ENCODE peak calls at places on chromosomes 2 and 18, in six cellular contexts. H, T, G, V, B and E are unnamed samples.

GRCh38 chr2:138780908-138781307 is 718 bp upstream of the NXPH2 start:
- DNase-seq in H (no peak), G (no peak), T (no peak), V (no peak), B (no peak), E (no peak)

GRCh38 chr2:126658910-126659613 is 3.1 kb downstream of the GYPC start:
- DNase-seq in V (peak), T (no peak), G (no peak), H (peak), B (peak), E (no peak)

GRCh38 chr18:2655153-2655953 is at the start of gene SMCHD1:
- DNase-seq in H (peak), V (peak), T (peak), G (peak), B (peak), E (peak)

GRCh38 chr18:79581406-79581805 is 98.2 kb upstream of the CTDP1 start:
- DNase-seq in H (peak), G (no peak), V (no peak), T (no peak), B (no peak), E (peak)

GRCh38 chr2:71609958-71610357 is 156.6 kb downstream of the DYSF start:
- DNase-seq in T (peak), H (no peak), V (no peak), B (no peak), G (no peak), E (peak)

GRCh38 chr2:36615214-36615613 is 17.2 kb upstream of the FEZ2 start:
- DNase-seq in B (no peak), V (no peak), G (no peak), H (no peak), T (peak), E (no peak)

GRCh38 chr2:97714084-97714949 is 941 bp downstream of the ZAP70 start:
- DNase-seq in G (no peak), T (peak), H (peak), V (no peak), B (no peak), E (peak)

GRCh38 chr2:23497063-23497462 is 112.1 kb downstream of the KLHL29 start:
- DNase-seq in B (peak), T (no peak), V (no peak), G (no peak), H (peak), E (no peak)

GRCh38 chr2:106990307-106990706 is 104.3 kb upstream of the ST6GAL2 start:
- DNase-seq in V (no peak), B (no peak), H (no peak), G (no peak), T (no peak), E (no peak)

GRCh38 chr2:120679526-120679925 is 56.1 kb upstream of the GLI2 start:
- DNase-seq in V (no peak), H (no peak), G (no peak), B (no peak), T (no peak), E (no peak)

GRCh38 chr2:74267068-74267467 is 68.7 kb downstream of the MTHFD2 start:
- DNase-seq in G (peak), H (no peak), V (no peak), T (peak), B (no peak), E (peak)

GRCh38 chr2:15316370-15316814 is 244.7 kb downstream of the NBAS start:
- DNase-seq in B (no peak), G (no peak), T (no peak), H (no peak), V (no peak), E (no peak)

GRCh38 chr2:68237404-68237803 is 14.9 kb downstream of the PPP3R1 start:
- DNase-seq in B (no peak), H (no peak), T (no peak), V (no peak), G (no peak), E (no peak)

GRCh38 chr2:226338825-226339224 is 460.8 kb downstream of the IRS1 start:
- DNase-seq in G (no peak), V (no peak), T (no peak), H (no peak), B (no peak), E (no peak)

GRCh38 chr2:183179156-183179555 is 54.9 kb downstream of the NUP35 start:
- DNase-seq in H (no peak), G (no peak), B (no peak), V (no peak), T (no peak), E (no peak)

GRCh38 chr18:67123901-67124300 is 392.6 kb downstream of the DSEL start:
- DNase-seq in T (no peak), B (no peak), V (no peak), H (no peak), G (no peak), E (no peak)
- H3K27ac ChIP-seq in T (no peak), B (no peak), V (no peak), H (no peak), G (no peak), E (no peak)

DNA sequence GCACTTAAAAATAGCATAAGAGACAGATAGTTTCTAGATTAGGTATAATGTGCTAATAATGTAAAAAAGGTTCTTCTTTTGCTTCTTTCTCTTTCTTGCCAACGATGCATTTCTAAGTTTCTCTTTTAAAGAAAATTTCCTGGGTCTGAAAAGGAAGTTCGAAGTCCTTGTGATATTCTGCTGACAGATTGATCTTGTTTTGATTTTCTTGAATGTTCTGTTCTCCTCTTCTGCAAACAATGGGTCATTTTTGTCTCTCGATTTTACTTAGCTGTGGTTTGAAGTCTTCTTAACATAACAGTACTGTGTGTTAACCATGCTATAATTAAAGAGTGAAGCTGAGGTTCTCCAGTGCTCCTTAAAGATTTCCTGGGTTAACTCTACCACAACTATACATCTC is 61.1 kb upstream of the ACYP2 start:
- DNase-seq in G (no peak), T (no peak), V (no peak), H (no peak), B (no peak), E (no peak)
- H3K27ac ChIP-seq in G (no peak), T (no peak), V (no peak), H (no peak), B (no peak), E (no peak)

DNA sequence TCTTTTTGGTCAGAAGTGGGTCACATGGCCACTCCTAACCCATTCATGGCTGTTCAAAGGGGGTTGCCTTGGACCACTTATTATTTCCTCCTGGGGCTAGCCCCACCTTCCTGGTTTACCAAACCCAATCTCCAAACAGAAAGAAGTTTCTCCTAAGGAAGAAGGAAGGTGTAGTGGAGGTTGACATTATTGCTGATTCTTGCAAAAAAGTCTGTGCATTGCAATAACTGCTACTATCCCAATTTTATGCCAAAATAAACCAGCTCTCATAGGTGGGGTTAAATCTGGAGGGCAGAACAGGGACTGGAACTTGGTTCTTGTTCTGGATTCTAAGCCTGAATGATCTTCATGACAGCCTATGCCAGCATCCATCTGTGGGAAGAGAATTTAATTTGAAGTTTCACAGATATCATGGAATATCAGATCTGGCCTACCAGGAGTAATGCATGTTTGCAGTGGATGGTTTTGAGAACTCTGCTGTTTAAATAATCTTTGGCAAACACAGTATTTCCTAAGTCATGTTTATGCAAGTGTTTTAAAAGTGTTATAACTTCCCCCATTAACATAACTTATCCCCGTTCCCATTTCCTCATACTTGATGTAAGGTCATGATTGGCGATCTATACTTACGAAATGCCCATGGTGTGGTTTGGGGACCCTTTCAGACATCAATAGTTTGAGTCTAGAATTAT is 11.9 kb downstream of the ANXA4 start:
- DNase-seq in B (no peak), T (no peak), H (no peak), V (no peak), G (no peak), E (no peak)
- H3K27ac ChIP-seq in B (no peak), T (no peak), H (no peak), V (peak), G (no peak), E (no peak)

GRCh38 chr2:217825469-217826235 is 177.1 kb downstream of the TNS1 start:
- DNase-seq in G (no peak), V (peak), H (peak), T (no peak), B (no peak), E (no peak)
- H3K27ac ChIP-seq in G (no peak), V (peak), H (peak), T (peak), B (peak), E (no peak)

DNA sequence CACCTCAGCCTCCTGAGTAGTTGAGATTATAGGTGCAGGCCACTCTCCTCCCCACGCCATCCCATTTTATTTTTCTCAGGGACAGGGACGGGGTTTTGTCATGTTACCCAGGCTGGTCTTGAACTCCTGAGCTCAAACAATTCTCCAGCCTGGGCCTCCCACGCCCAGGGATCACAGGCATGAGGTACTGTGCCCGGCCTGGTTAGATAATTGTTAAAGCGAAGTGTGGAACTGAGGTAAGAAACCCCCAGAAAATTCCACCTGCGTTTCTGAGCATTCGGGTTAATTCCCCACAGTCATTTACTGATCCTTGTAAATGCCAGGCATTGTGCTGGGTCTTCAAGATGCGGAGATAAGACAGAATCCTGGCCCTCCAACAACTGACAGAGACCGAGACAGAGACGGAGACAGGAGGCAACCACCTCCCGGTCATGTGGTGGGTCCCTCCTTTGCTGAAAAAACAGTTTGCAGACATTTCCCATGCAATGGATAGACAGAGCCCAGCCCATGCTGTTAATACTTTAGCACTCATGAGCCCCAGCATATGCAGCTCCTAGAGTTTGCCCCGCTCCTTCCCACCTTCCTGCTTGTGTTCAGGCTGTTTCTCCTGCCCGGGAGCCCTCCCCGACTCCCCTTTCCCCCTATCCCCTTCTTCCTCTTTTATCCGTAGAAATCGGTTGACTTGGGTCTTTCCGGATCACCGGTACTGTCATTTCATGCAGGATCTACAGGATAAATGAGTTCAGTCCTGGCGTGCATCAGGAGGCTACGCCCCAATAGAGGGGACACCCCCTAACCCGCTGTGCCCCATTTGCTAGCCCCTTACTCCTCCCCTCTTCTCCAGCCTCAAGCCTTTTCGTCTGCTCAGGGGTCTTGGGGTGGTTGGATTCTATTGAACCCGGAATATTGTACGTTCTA is 1.6 kb upstream of the RHOB start:
- DNase-seq in V (no peak), T (no peak), G (no peak), B (no peak), H (peak), E (peak)
- H3K27ac ChIP-seq in V (peak), T (no peak), G (peak), B (peak), H (peak), E (peak)

DNA sequence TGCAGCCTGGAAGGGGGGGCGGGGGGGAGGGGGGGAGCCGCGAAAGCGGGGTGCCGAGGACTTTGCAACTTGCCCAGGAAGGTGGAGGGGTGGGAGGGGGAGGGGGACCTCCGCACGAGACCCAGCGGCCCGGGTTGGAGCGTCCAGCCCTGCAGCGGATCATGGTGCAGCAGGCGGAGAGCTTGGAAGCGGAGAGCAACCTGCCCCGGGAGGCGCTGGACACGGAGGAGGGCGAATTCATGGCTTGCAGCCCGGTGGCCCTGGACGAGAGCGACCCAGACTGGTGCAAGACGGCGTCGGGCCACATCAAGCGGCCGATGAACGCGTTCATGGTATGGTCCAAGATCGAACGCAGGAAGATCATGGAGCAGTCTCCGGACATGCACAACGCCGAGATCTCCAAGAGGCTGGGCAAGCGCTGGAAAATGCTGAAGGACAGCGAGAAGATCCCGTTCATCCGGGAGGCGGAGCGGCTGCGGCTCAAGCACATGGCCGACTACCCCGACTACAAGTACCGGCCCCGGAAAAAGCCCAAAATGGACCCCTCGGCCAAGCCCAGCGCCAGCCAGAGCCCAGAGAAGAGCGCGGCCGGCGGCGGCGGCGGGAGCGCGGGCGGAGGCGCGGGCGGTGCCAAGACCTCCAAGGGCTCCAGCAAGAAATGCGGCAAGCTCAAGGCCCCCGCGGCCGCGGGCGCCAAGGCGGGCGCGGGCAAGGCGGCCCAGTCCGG is 540 bp downstream of the SOX11 start:
- DNase-seq in V (no peak), B (no peak), G (no peak), T (no peak), H (peak), E (peak)
- H3K27ac ChIP-seq in V (peak), B (no peak), G (no peak), T (no peak), H (no peak), E (peak)

DNA sequence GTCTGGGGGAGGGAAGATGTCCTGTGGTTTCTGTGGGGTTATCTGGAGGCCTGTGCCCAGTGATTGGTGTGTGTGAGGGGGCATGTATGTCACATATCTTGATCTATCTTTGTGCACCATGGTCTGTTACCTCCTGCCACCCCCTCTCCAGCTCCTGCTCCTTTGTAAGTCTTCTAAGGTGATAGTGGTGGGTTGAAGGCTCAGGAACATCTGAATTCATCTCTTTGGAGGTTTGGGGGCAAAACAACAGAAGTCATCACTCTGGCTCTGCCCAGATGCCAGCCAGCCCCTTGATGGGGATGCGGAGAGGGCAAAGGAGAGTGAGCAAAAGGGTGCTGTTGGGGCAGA is 2.7 kb upstream of the WNT6 start:
- DNase-seq in H (peak), G (no peak), V (no peak), B (no peak), T (no peak), E (no peak)
- H3K27ac ChIP-seq in H (no peak), G (no peak), V (no peak), B (no peak), T (peak), E (no peak)

DNA sequence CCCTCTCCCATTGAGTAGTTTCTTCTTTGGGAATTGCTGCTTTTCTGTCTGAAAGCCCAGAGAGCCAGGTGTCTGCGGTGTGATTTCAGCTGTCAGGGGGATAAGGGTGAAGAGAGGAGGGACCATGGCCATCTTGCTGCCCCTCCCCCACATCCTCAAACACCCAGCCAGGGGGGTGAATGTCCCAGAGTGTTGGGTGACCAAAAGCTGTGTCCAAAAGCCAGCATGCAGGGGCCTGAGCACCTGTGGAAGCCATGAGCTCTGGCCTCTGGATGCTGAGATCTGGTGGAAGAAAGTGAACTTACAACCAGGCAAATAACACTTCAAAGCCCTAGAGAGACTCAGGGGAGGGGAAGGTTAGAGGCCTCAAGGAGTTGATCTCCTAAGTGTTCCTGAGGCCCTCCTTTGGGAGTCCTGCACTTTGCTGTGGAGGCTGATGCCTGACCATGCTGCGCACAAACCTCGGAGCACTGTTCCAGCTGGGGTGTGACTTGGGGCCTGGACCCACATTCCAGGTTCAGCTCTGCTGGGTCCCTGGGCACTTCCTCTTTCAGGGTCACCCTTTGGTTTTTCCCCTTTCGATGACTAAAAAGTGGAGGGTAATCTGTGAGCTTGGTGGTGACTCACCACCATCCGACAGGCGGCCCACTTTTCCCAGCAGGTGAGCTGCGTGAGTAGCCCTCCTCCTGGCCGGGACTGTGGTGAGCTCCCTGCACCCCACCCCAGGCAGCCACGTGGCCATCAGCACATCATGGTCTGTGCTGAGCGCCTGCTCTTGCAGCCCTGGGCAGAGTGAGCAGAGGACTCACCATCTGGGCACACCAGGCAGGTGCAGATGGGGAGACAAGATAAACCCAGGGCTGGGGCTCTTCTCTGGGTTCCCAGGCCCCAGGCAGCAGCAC is 66.8 kb upstream of the FOSL2 start:
- DNase-seq in G (no peak), V (no peak), T (no peak), B (no peak), H (peak), E (no peak)
- H3K27ac ChIP-seq in G (no peak), V (no peak), T (peak), B (peak), H (no peak), E (no peak)